ENCODE peak calls at places on chromosomes 6 and 20, in nine cellular contexts. I, J, A, Q, T, Z, M, P and B are unnamed samples.

GRCh38 chr6:42227173-42227850 is 9.7 kb upstream of the MRPS10 start:
- DNase-seq in Q (no peak), T (no peak), M (no peak), J (no peak), A (no peak), I (no peak), P (no peak), Z (no peak), B (no peak)

GRCh38 chr6:108751851-108752732 is 96.1 kb upstream of the ARMC2 start:
- DNase-seq in Z (no peak), M (no peak), Q (no peak), T (no peak), P (no peak), J (no peak), A (no peak), I (no peak), B (no peak)

GRCh38 chr20:11453430-11453829 is 464.3 kb upstream of the BTBD3 start:
- DNase-seq in P (peak), Z (no peak), Q (no peak), A (no peak), I (peak), T (no peak), M (no peak), J (no peak), B (no peak)

GRCh38 chr20:63360850-63361497 is at the start of gene CHRNA4:
- DNase-seq in T (no peak), Q (peak), I (no peak), A (peak), J (peak), M (no peak), Z (no peak), P (no peak), B (peak)

GRCh38 chr20:34390769-34391447 is 27.8 kb downstream of the ITCH start:
- DNase-seq in M (no peak), Q (no peak), A (no peak), T (no peak), I (peak), Z (peak), P (peak), J (no peak), B (no peak)

GRCh38 chr20:50023116-50023802 is 40.5 kb downstream of the SNAI1 start:
- DNase-seq in T (no peak), P (no peak), Q (peak), I (no peak), Z (no peak), A (no peak), M (no peak), J (no peak), B (no peak)

GRCh38 chr20:49385471-49385870 is 97.0 kb downstream of the KCNB1 start:
- DNase-seq in Z (no peak), M (no peak), Q (no peak), T (no peak), A (no peak), J (peak), I (peak), P (peak), B (peak)

GRCh38 chr6:158115508-158115907 is 52.6 kb downstream of the SERAC1 start:
- DNase-seq in I (no peak), M (no peak), J (no peak), Z (no peak), Q (peak), A (no peak), P (no peak), T (no peak), B (no peak)

GRCh38 chr20:50635676-50636600 is 55.4 kb downstream of the RIPOR3 start:
- DNase-seq in I (peak), M (peak), A (peak), J (peak), P (peak), Q (peak), Z (peak), T (no peak), B (peak)

GRCh38 chr20:40668449-40669228 is 20.4 kb downstream of the MAFB start:
- DNase-seq in P (peak), Z (no peak), T (no peak), M (no peak), J (no peak), Q (no peak), A (no peak), I (peak), B (no peak)

GRCh38 chr20:404088-404487 is 4.0 kb upstream of the RBCK1 start:
- DNase-seq in T (no peak), M (no peak), Q (no peak), P (no peak), A (no peak), Z (no peak), J (no peak), I (no peak), B (no peak)

GRCh38 chr6:138815797-138816528 is 20.1 kb downstream of the ECT2L start:
- DNase-seq in A (peak), I (peak), P (peak), M (peak), T (no peak), Z (no peak), J (peak), Q (peak), B (peak)

GRCh38 chr20:4894981-4895381 is 106.3 kb downstream of the SLC23A2 start:
- DNase-seq in P (no peak), Z (no peak), T (no peak), I (no peak), M (no peak), Q (no peak), J (no peak), A (no peak), B (no peak)

GRCh38 chr6:168032383-168032760 is 34.9 kb downstream of the KIF25 start:
- DNase-seq in A (no peak), I (peak), M (no peak), P (peak), Q (peak), Z (no peak), J (peak), T (no peak), B (no peak)

GRCh38 chr20:38230957-38231785 is 29.4 kb downstream of the KIAA1755 start:
- DNase-seq in Q (no peak), J (no peak), M (no peak), P (no peak), Z (no peak), T (no peak), A (no peak), I (no peak), B (no peak)

GRCh38 chr6:128520436-128521301 is at the start of gene PTPRK:
- DNase-seq in Q (peak), P (peak), Z (peak), T (no peak), J (peak), M (peak), A (peak), I (peak), B (peak)

GRCh38 chr6:7912024-7912423 is 1.4 kb upstream of the TXNDC5 start:
- DNase-seq in I (no peak), A (no peak), J (no peak), T (no peak), P (no peak), Z (no peak), Q (no peak), M (no peak), B (no peak)

GRCh38 chr6:3427740-3428085 is 29.1 kb downstream of the SLC22A23 start:
- DNase-seq in A (no peak), Z (no peak), M (no peak), J (no peak), Q (no peak), T (no peak), P (no peak), I (no peak), B (no peak)

GRCh38 chr20:20492521-20493334 is 124.8 kb downstream of the INSM1 start:
- DNase-seq in Q (peak), I (no peak), P (no peak), M (no peak), A (peak), Z (no peak), J (peak), T (no peak), B (peak)

GRCh38 chr6:26065952-26066380 is 21.3 kb upstream of the HFE start:
- DNase-seq in P (peak), Q (peak), T (no peak), I (peak), M (peak), Z (peak), A (peak), J (peak), B (peak)

GRCh38 chr6:56025785-56026184 is 150.4 kb upstream of the BMP5 start:
- DNase-seq in I (no peak), T (no peak), Q (no peak), P (peak), Z (no peak), J (no peak), M (no peak), A (no peak), B (no peak)